ENCODE peak calls at places on chromosomes 12 and 14, in ten cellular contexts. R is tibial artery, O is adrenal gland, A is choroid plexus epithelial cell, S is Panc1, D is astrocyte of the spinal cord, P is fibroblast of mammary gland, B is cardiac muscle cell, T is prostate gland, Y is GM12865. K is an unnamed sample.
A peak's percentile ranks its signal among the peaks of the same experiment; 100 is the strongest.

GRCh38 chr12:71460850-71461609 is 21.4 kb downstream of the LGR5 start:
- DNase-seq in R (no peak), O (no peak), A (no peak), S (no peak), D (no peak), P (no peak), B (no peak), T (no peak), Y (no peak), K (no peak)

GRCh38 chr12:124684971-124685688 is 117.7 kb upstream of the NCOR2 start:
- DNase-seq in R (peak; percentile 76), O (peak; percentile 60), A (peak; percentile 72), S (no peak), D (peak; percentile 90), P (peak; percentile 91), B (no peak), T (peak; percentile 46), Y (peak; percentile 25), K (no peak)

GRCh38 chr12:78388461-78388860 is 476.1 kb upstream of the SYT1 start:
- DNase-seq in R (no peak), O (no peak), A (no peak), S (no peak), D (no peak), P (no peak), B (no peak), T (no peak), Y (no peak), K (no peak)

GRCh38 chr14:44700184-44700583 is 193.1 kb upstream of the FSCB start:
- DNase-seq in R (no peak), O (no peak), A (peak; percentile 10), S (no peak), D (peak; percentile 37), P (no peak), B (no peak), T (no peak), Y (no peak), K (no peak)

GRCh38 chr12:81502912-81503695 is 256.0 kb downstream of the PPFIA2 start:
- DNase-seq in R (no peak), O (no peak), A (peak; percentile 97), S (no peak), D (peak; percentile 94), P (peak; percentile 94), B (no peak), T (no peak), Y (no peak), K (no peak)

GRCh38 chr14:58817846-58818245 is 180.1 kb downstream of the DACT1 start:
- DNase-seq in R (no peak), O (no peak), A (peak; percentile 55), S (no peak), D (peak; percentile 25), P (peak; percentile 46), B (no peak), T (no peak), Y (no peak), K (no peak)

GRCh38 chr12:11958216-11959091 is 112.3 kb upstream of the BCL2L14 start:
- DNase-seq in R (no peak), O (no peak), A (peak; percentile 98), S (no peak), D (peak; percentile 96), P (peak; percentile 98), B (no peak), T (no peak), Y (peak; percentile 79), K (no peak)

GRCh38 chr12:388547-389137 is 478 bp downstream of the KDM5A start:
- DNase-seq in R (peak; percentile 67), O (peak; percentile 14), A (peak; percentile 44), S (no peak), D (peak; percentile 25), P (peak; percentile 23), B (peak; percentile 20), T (no peak), Y (peak; percentile 77), K (peak; percentile 73)

GRCh38 chr14:50542941-50543418 is 10.6 kb upstream of the MAP4K5 start:
- DNase-seq in R (no peak), O (peak; percentile 64), A (peak; percentile 77), S (no peak), D (peak; percentile 56), P (peak; percentile 68), B (peak; percentile 50), T (peak; percentile 44), Y (peak; percentile 70), K (no peak)

GRCh38 chr14:91891721-91892220 is 24.4 kb upstream of the TC2N start:
- DNase-seq in R (no peak), O (no peak), A (no peak), S (no peak), D (peak; percentile 33), P (peak; percentile 53), B (no peak), T (no peak), Y (no peak), K (no peak)

GRCh38 chr14:36773136-36773540 is 111.5 kb downstream of the PAX9 start:
- DNase-seq in R (no peak), O (peak; percentile 19), A (peak; percentile 57), S (no peak), D (peak; percentile 5), P (peak; percentile 23), B (no peak), T (no peak), Y (no peak), K (no peak)
- TF ChIP-seq CTCF in R (no peak), O (peak; percentile 10), A (peak; percentile 44), S (no peak), D (no peak), P (no peak), B (no peak), T (no peak), Y (no peak), K (no peak)

DNA sequence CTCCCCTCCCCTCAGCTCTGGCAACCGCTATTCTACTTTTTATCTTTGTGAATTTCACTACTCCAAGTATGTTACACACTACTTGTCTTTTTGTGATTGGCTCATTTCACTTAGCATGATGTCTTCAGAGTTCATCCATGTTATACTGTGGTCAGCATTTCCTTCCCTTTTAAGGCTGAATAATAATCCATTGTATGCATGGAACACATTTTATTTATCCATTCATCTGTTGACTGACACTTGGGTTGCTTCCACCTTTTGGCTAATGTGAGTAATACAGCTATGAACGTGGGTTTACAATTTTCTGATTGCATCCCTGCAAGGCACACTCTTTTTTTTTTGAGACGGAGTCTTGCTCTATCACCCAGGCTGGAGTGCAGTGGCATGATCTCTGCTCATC is 53.0 kb upstream of the FUT8 start:
- DNase-seq in R (no peak), O (no peak), A (peak; percentile 69), S (no peak), D (no peak), P (peak; percentile 66), B (no peak), T (no peak), Y (no peak), K (no peak)
- TF ChIP-seq CTCF in R (no peak), O (no peak), A (peak; percentile 39), S (no peak), D (no peak), P (peak; percentile 23), B (peak; percentile 22), T (no peak), Y (no peak), K (no peak)

GRCh38 chr14:22097072-22097471 is 423.5 kb upstream of the OR4E1 start:
- DNase-seq in R (no peak), O (no peak), A (no peak), S (no peak), D (no peak), P (no peak), B (no peak), T (no peak), Y (no peak), K (no peak)

GRCh38 chr14:22096511-22096890 is 422.9 kb upstream of the OR4E1 start:
- DNase-seq in R (no peak), O (no peak), A (no peak), S (no peak), D (no peak), P (no peak), B (no peak), T (no peak), Y (no peak), K (no peak)

GRCh38 chr14:22098435-22098834 is 424.8 kb upstream of the OR4E1 start:
- DNase-seq in R (no peak), O (no peak), A (no peak), S (no peak), D (no peak), P (no peak), B (no peak), T (no peak), Y (no peak), K (no peak)

GRCh38 chr14:22097606-22098292 is 424.1 kb upstream of the OR4E1 start:
- DNase-seq in R (no peak), O (no peak), A (no peak), S (no peak), D (no peak), P (no peak), B (no peak), T (no peak), Y (no peak), K (no peak)

DNA sequence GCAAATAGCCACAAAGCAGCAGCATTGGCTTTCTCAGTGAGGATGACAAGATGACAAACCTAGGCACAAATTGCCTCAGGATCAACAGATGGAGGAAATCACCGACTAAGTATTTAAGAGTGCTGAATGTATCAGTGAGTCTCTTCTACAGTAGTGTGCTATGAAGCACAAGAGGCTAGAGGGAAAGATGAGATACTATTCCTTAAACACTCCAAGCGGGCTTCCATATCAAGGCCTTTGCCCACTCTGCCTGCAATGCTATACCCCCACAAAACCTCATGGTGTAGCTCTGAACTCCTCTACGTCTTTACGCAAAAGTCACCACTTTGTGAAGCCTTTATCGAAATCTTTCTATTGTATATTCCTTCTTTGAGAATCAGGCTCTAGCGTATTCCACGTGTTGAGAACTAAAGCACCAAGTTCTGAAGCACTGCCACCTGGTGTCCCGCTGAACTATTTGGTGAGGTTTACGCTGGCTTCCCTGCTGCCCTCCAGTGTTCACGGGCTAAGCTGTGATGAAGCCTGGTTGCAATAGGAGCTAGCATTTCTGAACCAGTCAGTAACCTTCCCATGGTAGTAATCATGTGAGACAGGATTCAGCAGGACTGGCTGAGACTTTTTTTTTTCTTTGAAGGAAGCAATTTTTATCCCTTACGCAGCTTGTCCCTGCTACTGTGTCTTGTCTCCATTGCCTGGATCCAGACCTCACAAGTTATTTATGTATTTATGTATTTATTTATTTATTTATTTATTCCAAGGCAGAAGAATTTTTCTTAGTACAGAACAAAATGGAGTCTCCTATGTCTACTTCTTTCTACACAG is 426.5 kb upstream of the OR4E1 start:
- DNase-seq in R (peak; percentile 85), O (peak; percentile 33), A (peak; percentile 83), S (peak; percentile 53), D (peak; percentile 51), P (peak; percentile 33), B (peak; percentile 88), T (peak; percentile 38), Y (peak; percentile 69), K (peak; percentile 75)
- TF ChIP-seq CTCF in R (no peak), O (no peak), A (peak; percentile 82), S (peak; percentile 74), D (peak; percentile 67), P (peak; percentile 33), B (peak; percentile 70), T (peak; percentile 54), Y (peak; percentile 54), K (no peak)

DNA sequence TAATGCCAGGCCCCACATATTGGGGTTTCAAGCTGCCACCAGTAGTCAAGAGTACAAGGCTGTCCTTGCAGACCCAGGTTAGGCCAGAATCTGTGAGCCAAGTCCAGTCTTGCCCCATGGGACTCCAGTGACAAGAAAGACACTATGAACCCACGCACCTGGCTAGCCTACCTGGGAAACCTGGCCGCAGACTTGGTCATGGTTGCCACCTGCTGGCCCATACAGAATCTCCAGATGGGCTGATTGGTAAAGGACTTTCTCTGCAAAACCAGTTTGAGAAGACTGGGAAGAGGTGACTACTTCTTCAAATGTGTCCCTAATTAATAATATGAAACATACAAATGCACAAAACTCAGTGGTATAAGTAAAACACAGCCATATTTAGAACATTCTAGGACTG is 398.4 kb upstream of the FLRT2 start:
- DNase-seq in R (no peak), O (no peak), A (no peak), S (no peak), D (no peak), P (no peak), B (no peak), T (peak; percentile 15), Y (no peak), K (no peak)
- TF ChIP-seq CTCF in R (no peak), O (no peak), A (peak; percentile 38), S (no peak), D (no peak), P (no peak), B (no peak), T (peak; percentile 32), Y (no peak), K (no peak)

K was measured in coronary artery.